ENCODE peak calls at places on chromosomes 16 and 17, in five cellular contexts. N is heart left ventricle, X is prostate gland, I is heart right ventricle, U is A549. R is an unnamed sample.

GRCh38 chr17:58156839-58157803 is 8.9 kb downstream of the OR4D1 start:
- DNase-seq in N (peak; percentile 75), I (peak; percentile 37), U (peak; percentile 56), X (no peak), R (no peak)

GRCh38 chr16:71974068-71974818 is 26.0 kb downstream of the PKD1L3 start:
- DNase-seq in I (no peak), U (no peak), N (no peak), X (no peak), R (no peak)

GRCh38 chr17:64331366-64331765 is 59.3 kb downstream of the PECAM1 start:
- DNase-seq in U (no peak), X (no peak), I (no peak), N (no peak), R (no peak)

GRCh38 chr16:1762196-1762878 is 9.0 kb downstream of the NME3 start:
- DNase-seq in X (no peak), N (no peak), U (no peak), I (no peak), R (no peak)

GRCh38 chr16:54504372-54504771 is 217.8 kb upstream of the IRX3 start:
- DNase-seq in X (no peak), N (no peak), U (no peak), I (no peak), R (peak; percentile 25)

GRCh38 chr16:69396187-69397061 is 10.6 kb upstream of the TERF2 start:
- DNase-seq in I (no peak), N (no peak), X (peak; percentile 82), U (peak; percentile 59), R (peak; percentile 95)

GRCh38 chr16:53827741-53828140 is 123.8 kb downstream of the FTO start:
- DNase-seq in I (no peak), N (no peak), X (no peak), U (no peak), R (no peak)

GRCh38 chr17:66957951-66958579 is 6.4 kb upstream of the CACNG4 start:
- DNase-seq in X (peak; percentile 54), U (no peak), N (no peak), I (no peak), R (no peak)

DNA sequence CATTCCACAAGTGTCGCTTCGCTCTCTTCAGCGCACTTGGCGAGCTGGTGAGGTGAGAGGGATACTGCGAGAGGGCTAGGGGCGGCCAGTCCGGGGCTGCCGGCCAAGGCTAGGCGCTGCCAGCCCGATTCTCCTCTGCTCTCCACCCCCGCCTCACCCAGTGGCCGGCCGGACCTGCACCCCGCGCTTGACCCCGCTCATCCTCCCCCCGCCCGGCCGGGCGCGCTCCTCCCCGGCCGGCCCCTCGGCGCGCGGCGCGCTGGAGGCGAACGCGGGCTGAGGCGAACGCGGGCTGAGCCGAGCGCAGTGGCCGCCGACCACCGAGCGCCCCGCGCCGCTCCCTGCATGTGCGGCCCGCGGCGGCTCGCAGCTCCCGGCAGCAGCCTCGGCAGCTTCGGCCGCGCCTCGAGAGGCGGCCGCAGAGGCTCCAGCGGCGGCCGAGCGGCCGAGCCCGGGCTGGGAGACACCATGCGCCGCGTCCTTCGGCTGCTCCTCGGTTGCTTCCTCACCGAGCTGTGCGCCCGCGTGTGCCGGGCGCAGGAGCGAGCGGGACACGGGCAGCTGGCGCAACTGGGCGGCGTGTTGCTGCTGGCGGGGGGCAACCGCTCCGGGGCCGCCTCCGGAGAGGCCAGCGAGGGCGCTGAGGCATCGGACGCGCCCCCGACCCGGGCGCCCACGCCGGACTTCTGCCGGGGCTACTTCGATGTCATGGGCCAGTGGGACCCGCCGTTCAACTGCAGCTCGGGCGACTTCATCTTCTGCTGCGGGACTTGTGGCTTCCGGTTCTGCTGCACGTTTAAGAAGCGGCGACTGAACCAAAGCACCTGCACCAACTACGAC is at the start of gene SHISA9:
- DNase-seq in U (no peak), X (no peak), I (no peak), N (no peak), R (no peak)
- H3K27ac ChIP-seq in U (no peak within 1 kb of the TSS), X (no peak within 1 kb of the TSS), I (no peak within 1 kb of the TSS), N (no peak within 1 kb of the TSS), R (no peak within 1 kb of the TSS)

GRCh38 chr17:76446449-76447231 is 6.3 kb downstream of the UBE2O start:
- DNase-seq in U (peak; percentile 96), I (no peak), X (no peak), N (no peak), R (peak; percentile 79)
- H3K4me1 ChIP-seq in U (peaks cover 80% of the 10 kb centered on the region), I (peaks cover 66% of the 10 kb centered on the region), X (peaks cover 4% of the 10 kb centered on the region), N (peaks cover 79% of the 10 kb centered on the region), R (peaks cover 7% of the 10 kb centered on the region)

GRCh38 chr16:675884-676564 is 553 bp downstream of the RHBDL1 start:
- DNase-seq in X (no peak), I (no peak), N (no peak), U (no peak), R (peak; percentile 63)
- H3K4me3 ChIP-seq in X (peak overlapping the region; percentile 8), I (peak overlapping the region; percentile 40), N (peak overlapping the region; percentile 37), U (peak overlapping the region; percentile 50), R (peak overlapping the region; percentile 27)

GRCh38 chr16:5027575-5028235 is 6.0 kb downstream of the NAGPA start:
- DNase-seq in I (no peak), X (no peak), U (no peak), N (no peak), R (no peak)
- H3K27ac ChIP-seq in I (no peak overlapping the region), X (no peak overlapping the region), U (no peak overlapping the region), N (no peak overlapping the region), R (no peak overlapping the region)

DNA sequence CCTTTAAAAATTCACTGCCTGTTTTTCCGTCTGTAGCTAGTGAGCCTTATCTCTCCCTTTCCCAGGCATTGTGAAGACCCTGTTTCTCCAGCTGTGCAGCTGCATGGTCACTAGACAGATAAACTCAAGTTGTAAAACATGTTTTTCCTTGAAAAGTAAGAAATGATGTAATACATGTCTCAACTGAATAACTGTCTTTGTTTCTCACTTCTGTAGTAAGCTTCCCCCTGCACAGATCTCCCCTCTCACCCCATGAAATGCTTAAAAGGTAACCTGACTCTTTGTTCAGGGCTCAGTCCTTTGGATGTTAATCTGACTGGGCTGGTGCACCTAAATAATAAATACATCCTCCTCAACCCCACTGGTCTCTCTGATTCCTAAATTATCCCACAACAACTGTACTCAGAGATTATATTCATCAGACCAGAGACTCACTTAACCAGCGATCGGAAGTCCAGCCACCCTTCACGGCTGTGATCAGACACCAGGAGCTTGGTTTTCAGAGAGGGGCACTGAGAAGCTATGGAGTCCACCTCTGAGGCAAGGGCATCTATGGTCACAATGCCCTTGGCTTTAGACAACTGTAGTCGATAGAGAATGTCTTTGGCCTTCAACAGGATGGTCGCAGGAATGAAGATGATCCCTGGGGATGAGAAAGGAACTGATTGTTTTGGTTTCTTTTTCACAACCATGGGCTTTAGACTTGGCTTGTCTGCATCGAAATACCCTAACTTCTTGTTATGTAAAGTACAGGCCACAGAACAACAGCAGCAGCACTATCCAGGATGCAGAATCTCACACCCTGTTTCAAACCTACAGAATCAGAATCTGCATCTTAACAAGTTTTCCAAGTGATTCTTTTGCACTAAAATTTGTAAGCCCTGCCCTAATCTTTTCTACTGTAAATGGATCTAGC is 15.4 kb downstream of the ACSM1 start:
- DNase-seq in I (no peak), X (no peak), N (no peak), U (no peak), R (no peak)
- H3K4me1 ChIP-seq in I (no peaks in the 10 kb centered on the region), X (no peaks in the 10 kb centered on the region), N (no peaks in the 10 kb centered on the region), U (no peaks in the 10 kb centered on the region), R (peaks cover 3% of the 10 kb centered on the region)

GRCh38 chr16:11737678-11738077 is 5.0 kb downstream of the TXNDC11 start:
- DNase-seq in I (no peak), U (no peak), X (no peak), N (no peak), R (no peak)

GRCh38 chr16:11735801-11736200 is 6.9 kb downstream of the TXNDC11 start:
- DNase-seq in U (no peak), X (no peak), N (no peak), I (no peak), R (no peak)

GRCh38 chr16:11740567-11740966 is 2.1 kb downstream of the TXNDC11 start:
- DNase-seq in X (no peak), I (no peak), N (no peak), U (no peak), R (peak; percentile 28)

GRCh38 chr16:11736903-11737302 is 5.8 kb downstream of the TXNDC11 start:
- DNase-seq in N (no peak), X (no peak), I (no peak), U (no peak), R (no peak)

DNA sequence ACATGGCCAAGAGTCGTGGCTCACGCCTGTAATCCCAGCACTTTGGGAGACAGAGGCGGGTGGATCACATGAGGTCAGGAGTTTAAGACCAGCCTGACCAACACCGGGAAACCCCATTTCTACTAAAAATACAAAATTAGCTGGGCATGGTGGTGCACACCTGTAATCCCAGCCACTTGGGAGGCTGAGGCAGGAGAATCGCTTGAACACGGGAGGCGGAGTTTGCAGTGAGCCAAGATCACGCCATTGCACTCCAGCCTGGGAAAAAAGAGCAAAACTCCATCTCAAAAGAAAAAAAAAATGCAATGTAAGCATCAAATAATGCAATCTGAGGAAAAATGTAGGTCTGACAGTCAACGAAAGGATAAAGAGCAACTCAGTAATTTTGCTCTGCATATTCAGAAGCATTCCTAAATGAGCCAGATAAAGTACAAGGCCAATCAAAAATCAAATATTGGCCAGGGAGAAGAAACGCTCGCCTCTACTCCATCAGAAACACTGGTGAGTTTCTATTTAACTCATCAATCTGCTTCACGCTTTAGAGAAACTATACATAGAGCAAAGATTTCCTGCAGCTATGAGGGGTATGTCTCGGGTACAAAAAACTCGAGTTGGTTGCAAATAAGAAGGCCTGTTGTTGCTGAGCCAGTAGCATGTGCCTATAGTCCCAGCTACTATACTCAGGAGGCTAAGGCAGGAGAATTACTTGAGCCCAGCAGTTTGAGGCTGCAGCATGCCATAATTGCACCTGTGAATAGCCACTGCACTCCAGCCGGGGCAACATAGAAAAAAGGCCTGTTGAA is 3.7 kb downstream of the TXNDC11 start:
- DNase-seq in N (no peak), I (no peak), U (no peak), X (no peak), R (no peak)
- H3K4me3 ChIP-seq in N (no peak overlapping the region), I (no peak overlapping the region), U (no peak overlapping the region), X (no peak overlapping the region), R (no peak overlapping the region)

GRCh38 chr17:43135454-43135819 is 10.3 kb upstream of the BRCA1 start:
- DNase-seq in U (no peak), N (no peak), I (no peak), X (no peak), R (no peak)
- H3K27ac ChIP-seq in U (no peak overlapping the region), N (no peak overlapping the region), I (no peak overlapping the region), X (no peak overlapping the region), R (no peak overlapping the region)

GRCh38 chr16:74991593-74992403 is 6.9 kb upstream of the WDR59 start:
- DNase-seq in X (no peak), N (no peak), U (no peak), I (no peak), R (peak; percentile 91)

GRCh38 chr16:74995986-74996385 is 2.8 kb upstream of the ZNRF1 start:
- DNase-seq in N (no peak), U (no peak), X (no peak), I (no peak), R (no peak)

GRCh38 chr16:74987027-74987681 is 2.2 kb upstream of the WDR59 start:
- DNase-seq in I (no peak), N (no peak), X (no peak), U (no peak), R (no peak)

GRCh38 chr16:74990832-74991231 is 5.9 kb upstream of the WDR59 start:
- DNase-seq in I (no peak), X (no peak), N (no peak), U (no peak), R (no peak)

DNA sequence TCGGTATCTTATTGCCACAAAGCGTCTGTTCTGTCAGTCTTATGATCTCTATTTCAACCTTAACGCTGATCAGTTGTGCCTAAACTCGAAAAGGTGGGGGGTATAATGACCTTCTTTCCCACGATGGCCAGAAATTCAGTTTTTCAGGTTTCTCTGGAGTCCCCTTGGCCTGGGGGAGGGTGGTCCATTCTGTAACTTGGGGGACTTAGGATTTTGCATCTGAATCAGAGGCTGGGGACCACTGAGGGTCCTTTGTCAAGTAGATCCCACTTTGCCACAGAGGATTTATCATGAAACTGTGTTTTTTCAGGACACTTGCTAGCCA is 6.3 kb upstream of the WDR59 start:
- DNase-seq in N (no peak), I (no peak), X (no peak), U (no peak), R (no peak)
- H3K4me1 ChIP-seq in N (peaks cover 9% of the 10 kb centered on the region), I (peaks cover 6% of the 10 kb centered on the region), X (no peaks in the 10 kb centered on the region), U (no peaks in the 10 kb centered on the region), R (no peaks in the 10 kb centered on the region)